ENCODE peak calls at places on chromosomes 13 and 19, in seven cellular contexts. One of them, this sample, is unnamed.

GRCh38 chr19:51016798-51017683 is 2.5 kb downstream of the KLK10 start:
- DNase-seq in pancreas: peak; percentile 91
- DNase-seq in spleen: peak; percentile 88
- DNase-seq in A673: peak; percentile 85
- DNase-seq in heart right ventricle: peak; percentile 23
- DNase-seq in neural progenitor cell: peak; percentile 80
- DNase-seq in uterus: peak; percentile 43
- DNase-seq in this sample: peak; percentile 61

GRCh38 chr13:65829241-65830008 is 1400.7 kb downstream of the PCDH9 start:
- DNase-seq in pancreas: peak; percentile 50
- DNase-seq in spleen: peak; percentile 61
- DNase-seq in A673: no peak
- DNase-seq in heart right ventricle: no peak
- DNase-seq in neural progenitor cell: no peak
- DNase-seq in uterus: no peak
- DNase-seq in this sample: no peak

GRCh38 chr19:48466571-48467325 is 2.4 kb upstream of the CYTH2 start:
- DNase-seq in pancreas: peak; percentile 54
- DNase-seq in spleen: no peak
- DNase-seq in A673: no peak
- DNase-seq in heart right ventricle: no peak
- DNase-seq in neural progenitor cell: no peak
- DNase-seq in uterus: no peak
- DNase-seq in this sample: peak; percentile 73

GRCh38 chr13:48531416-48532145 is 1.3 kb downstream of the RCBTB2 start:
- DNase-seq in pancreas: no peak
- DNase-seq in spleen: no peak
- DNase-seq in A673: no peak
- DNase-seq in heart right ventricle: no peak
- DNase-seq in neural progenitor cell: peak; percentile 11
- DNase-seq in uterus: peak; percentile 24
- DNase-seq in this sample: no peak

GRCh38 chr19:34962281-34962944 is 1.6 kb downstream of the ZNF792 start:
- DNase-seq in pancreas: no peak
- DNase-seq in spleen: no peak
- DNase-seq in A673: peak; percentile 95
- DNase-seq in heart right ventricle: peak; percentile 40
- DNase-seq in neural progenitor cell: no peak
- DNase-seq in uterus: peak; percentile 32
- DNase-seq in this sample: no peak

GRCh38 chr19:40389404-40390083 is 437 bp downstream of the HIPK4 start:
- DNase-seq in pancreas: no peak
- DNase-seq in spleen: no peak
- DNase-seq in A673: no peak
- DNase-seq in heart right ventricle: no peak
- DNase-seq in neural progenitor cell: no peak
- DNase-seq in uterus: no peak
- DNase-seq in this sample: no peak

GRCh38 chr13:72960541-72960940 is 98.3 kb upstream of the KLF5 start:
- DNase-seq in pancreas: no peak
- DNase-seq in spleen: no peak
- DNase-seq in A673: no peak
- DNase-seq in heart right ventricle: no peak
- DNase-seq in neural progenitor cell: no peak
- DNase-seq in uterus: no peak
- DNase-seq in this sample: no peak

GRCh38 chr19:3019211-3019854 is 9.7 kb downstream of the TLE2 start:
- DNase-seq in pancreas: peak; percentile 71
- DNase-seq in spleen: no peak
- DNase-seq in A673: no peak
- DNase-seq in heart right ventricle: no peak
- DNase-seq in neural progenitor cell: no peak
- DNase-seq in uterus: no peak
- DNase-seq in this sample: no peak

GRCh38 chr13:71714802-71715375 is 152.1 kb downstream of the DACH1 start:
- DNase-seq in pancreas: no peak
- DNase-seq in spleen: no peak
- DNase-seq in A673: no peak
- DNase-seq in heart right ventricle: no peak
- DNase-seq in neural progenitor cell: no peak
- DNase-seq in uterus: no peak
- DNase-seq in this sample: no peak

GRCh38 chr13:108044929-108045328 is 170.4 kb downstream of the LIG4 start:
- DNase-seq in pancreas: no peak
- DNase-seq in spleen: no peak
- DNase-seq in A673: no peak
- DNase-seq in heart right ventricle: no peak
- DNase-seq in neural progenitor cell: peak; percentile 11
- DNase-seq in uterus: no peak
- DNase-seq in this sample: no peak

GRCh38 chr13:42056585-42056984 is 8.1 kb downstream of the DGKH start:
- DNase-seq in pancreas: no peak
- DNase-seq in spleen: no peak
- DNase-seq in A673: no peak
- DNase-seq in heart right ventricle: no peak
- DNase-seq in neural progenitor cell: no peak
- DNase-seq in uterus: no peak
- DNase-seq in this sample: no peak

GRCh38 chr13:101523732-101524131 is 71.3 kb downstream of the ITGBL1 start:
- DNase-seq in pancreas: no peak
- DNase-seq in spleen: no peak
- DNase-seq in A673: peak; percentile 65
- DNase-seq in heart right ventricle: peak; percentile 19
- DNase-seq in neural progenitor cell: no peak
- DNase-seq in uterus: no peak
- DNase-seq in this sample: peak; percentile 26

GRCh38 chr13:108283110-108283509 is 13.6 kb downstream of the TNFSF13B start:
- DNase-seq in pancreas: no peak
- DNase-seq in spleen: no peak
- DNase-seq in A673: no peak
- DNase-seq in heart right ventricle: no peak
- DNase-seq in neural progenitor cell: no peak
- DNase-seq in uterus: no peak
- DNase-seq in this sample: peak; percentile 52

GRCh38 chr19:11279505-11280236 is 16.3 kb upstream of the TSPAN16 start:
- DNase-seq in pancreas: no peak
- DNase-seq in spleen: no peak
- DNase-seq in A673: no peak
- DNase-seq in heart right ventricle: no peak
- DNase-seq in neural progenitor cell: no peak
- DNase-seq in uterus: no peak
- DNase-seq in this sample: no peak

GRCh38 chr13:85445534-85445933 is 353.7 kb downstream of the SLITRK6 start:
- DNase-seq in pancreas: no peak
- DNase-seq in spleen: no peak
- DNase-seq in A673: no peak
- DNase-seq in heart right ventricle: no peak
- DNase-seq in neural progenitor cell: no peak
- DNase-seq in uterus: no peak
- DNase-seq in this sample: no peak

GRCh38 chr13:43273362-43273761 is 250.0 kb downstream of the DNAJC15 start:
- DNase-seq in pancreas: no peak
- DNase-seq in spleen: no peak
- DNase-seq in A673: no peak
- DNase-seq in heart right ventricle: no peak
- DNase-seq in neural progenitor cell: no peak
- DNase-seq in uterus: no peak
- DNase-seq in this sample: no peak

GRCh38 chr13:22454586-22454985 is 726.2 kb upstream of the SGCG start:
- DNase-seq in pancreas: no peak
- DNase-seq in spleen: no peak
- DNase-seq in A673: no peak
- DNase-seq in heart right ventricle: no peak
- DNase-seq in neural progenitor cell: no peak
- DNase-seq in uterus: no peak
- DNase-seq in this sample: no peak

GRCh38 chr13:43848250-43848649 is 31.3 kb downstream of the CCDC122 start:
- DNase-seq in pancreas: no peak
- DNase-seq in spleen: no peak
- DNase-seq in A673: no peak
- DNase-seq in heart right ventricle: no peak
- DNase-seq in neural progenitor cell: no peak
- DNase-seq in uterus: no peak
- DNase-seq in this sample: peak; percentile 87

GRCh38 chr13:25709088-25709487 is 337.3 kb downstream of the ATP8A2 start:
- DNase-seq in pancreas: no peak
- DNase-seq in spleen: no peak
- DNase-seq in A673: no peak
- DNase-seq in heart right ventricle: no peak
- DNase-seq in neural progenitor cell: no peak
- DNase-seq in uterus: no peak
- DNase-seq in this sample: no peak

GRCh38 chr13:101090287-101090686 is 326.0 kb downstream of the NALCN start:
- DNase-seq in pancreas: no peak
- DNase-seq in spleen: no peak
- DNase-seq in A673: no peak
- DNase-seq in heart right ventricle: no peak
- DNase-seq in neural progenitor cell: no peak
- DNase-seq in uterus: no peak
- DNase-seq in this sample: no peak

GRCh38 chr13:31409678-31410356 is 210.0 kb downstream of the B3GLCT start:
- DNase-seq in pancreas: no peak
- DNase-seq in spleen: no peak
- DNase-seq in A673: peak; percentile 37
- DNase-seq in heart right ventricle: no peak
- DNase-seq in neural progenitor cell: peak; percentile 26
- DNase-seq in uterus: no peak
- DNase-seq in this sample: peak; percentile 15
- TF ChIP-seq CTCF in pancreas: no peak
- TF ChIP-seq CTCF in spleen: no peak
- TF ChIP-seq CTCF in A673: peak; percentile 44
- TF ChIP-seq CTCF in heart right ventricle: no peak
- TF ChIP-seq CTCF in neural progenitor cell: peak; percentile 33
- TF ChIP-seq CTCF in uterus: no peak
- TF ChIP-seq CTCF in this sample: peak; percentile 18

GRCh38 chr13:36431204-36432105 is 840 bp upstream of the CCNA1 start:
- DNase-seq in pancreas: peak; percentile 78
- DNase-seq in spleen: peak; percentile 83
- DNase-seq in A673: peak; percentile 33
- DNase-seq in heart right ventricle: no peak
- DNase-seq in neural progenitor cell: peak; percentile 46
- DNase-seq in uterus: no peak
- DNase-seq in this sample: no peak
- H3K4me3 ChIP-seq in pancreas: peak overlapping the region; percentile 9
- H3K4me3 ChIP-seq in spleen: peak overlapping the region; percentile 51
- H3K4me3 ChIP-seq in A673: peak overlapping the region; percentile 74
- H3K4me3 ChIP-seq in heart right ventricle: peak overlapping the region; percentile 68
- H3K4me3 ChIP-seq in neural progenitor cell: peak overlapping the region; percentile 87
- H3K4me3 ChIP-seq in uterus: peak overlapping the region; percentile 41
- H3K4me3 ChIP-seq in this sample: peak overlapping the region; percentile 52

GRCh38 chr13:39284801-39285388 is 246.6 kb downstream of the NHLRC3 start:
- DNase-seq in pancreas: no peak
- DNase-seq in spleen: no peak
- DNase-seq in A673: no peak
- DNase-seq in heart right ventricle: no peak
- DNase-seq in neural progenitor cell: peak; percentile 15
- DNase-seq in uterus: no peak
- DNase-seq in this sample: peak; percentile 39
- TF ChIP-seq CTCF in pancreas: no peak
- TF ChIP-seq CTCF in spleen: no peak
- TF ChIP-seq CTCF in A673: peak; percentile 18
- TF ChIP-seq CTCF in heart right ventricle: no peak
- TF ChIP-seq CTCF in neural progenitor cell: peak; percentile 37
- TF ChIP-seq CTCF in uterus: no peak
- TF ChIP-seq CTCF in this sample: no peak

DNA sequence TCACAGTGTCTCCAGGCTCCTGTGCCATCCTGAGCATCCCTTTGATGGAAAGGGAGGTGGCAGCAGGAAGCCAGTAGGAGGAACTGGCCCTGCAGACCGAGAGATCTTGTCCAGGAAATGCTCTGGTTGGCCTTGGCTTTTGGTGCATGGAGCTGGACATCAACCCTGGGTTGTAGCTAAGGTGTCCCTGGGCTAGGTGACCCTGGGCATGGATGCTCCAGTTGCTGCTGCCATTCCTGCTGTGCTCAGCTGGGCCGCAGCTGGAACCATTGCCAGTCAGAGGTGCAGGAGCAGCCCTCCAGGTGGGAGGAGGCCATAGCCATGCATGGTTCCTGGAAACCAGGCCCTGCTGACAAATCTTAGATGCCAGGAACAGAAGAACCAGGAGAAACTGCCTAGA is 67.5 kb downstream of the ZNF98 start:
- DNase-seq in pancreas: no peak
- DNase-seq in spleen: no peak
- DNase-seq in A673: no peak
- DNase-seq in heart right ventricle: no peak
- DNase-seq in neural progenitor cell: no peak
- DNase-seq in uterus: no peak
- DNase-seq in this sample: no peak
- H3K4me3 ChIP-seq in pancreas: no peak overlapping the region
- H3K4me3 ChIP-seq in spleen: no peak overlapping the region
- H3K4me3 ChIP-seq in A673: no peak overlapping the region
- H3K4me3 ChIP-seq in heart right ventricle: no peak overlapping the region
- H3K4me3 ChIP-seq in neural progenitor cell: no peak overlapping the region
- H3K4me3 ChIP-seq in uterus: no peak overlapping the region
- H3K4me3 ChIP-seq in this sample: no peak overlapping the region

GRCh38 chr13:35826626-35827254 is 304.4 kb downstream of the DCLK1 start:
- DNase-seq in pancreas: no peak
- DNase-seq in spleen: no peak
- DNase-seq in A673: no peak
- DNase-seq in heart right ventricle: no peak
- DNase-seq in neural progenitor cell: no peak
- DNase-seq in uterus: no peak
- DNase-seq in this sample: no peak
- TF ChIP-seq CTCF in pancreas: no peak
- TF ChIP-seq CTCF in spleen: no peak
- TF ChIP-seq CTCF in A673: peak; percentile 50
- TF ChIP-seq CTCF in heart right ventricle: no peak
- TF ChIP-seq CTCF in neural progenitor cell: peak; percentile 48
- TF ChIP-seq CTCF in uterus: no peak
- TF ChIP-seq CTCF in this sample: peak; percentile 33

GRCh38 chr19:982567-983170 is 1.5 kb upstream of the WDR18 start:
- DNase-seq in pancreas: peak; percentile 87
- DNase-seq in spleen: peak; percentile 95
- DNase-seq in A673: peak; percentile 70
- DNase-seq in heart right ventricle: peak; percentile 54
- DNase-seq in neural progenitor cell: peak; percentile 89
- DNase-seq in uterus: peak; percentile 46
- DNase-seq in this sample: peak; percentile 56
- H3K4me3 ChIP-seq in pancreas: no peak overlapping the region
- H3K4me3 ChIP-seq in spleen: peak overlapping the region; percentile 23
- H3K4me3 ChIP-seq in A673: peak overlapping the region; percentile 28
- H3K4me3 ChIP-seq in heart right ventricle: peak overlapping the region; percentile 52
- H3K4me3 ChIP-seq in neural progenitor cell: no peak overlapping the region
- H3K4me3 ChIP-seq in uterus: no peak overlapping the region
- H3K4me3 ChIP-seq in this sample: peak overlapping the region; percentile 49

DNA sequence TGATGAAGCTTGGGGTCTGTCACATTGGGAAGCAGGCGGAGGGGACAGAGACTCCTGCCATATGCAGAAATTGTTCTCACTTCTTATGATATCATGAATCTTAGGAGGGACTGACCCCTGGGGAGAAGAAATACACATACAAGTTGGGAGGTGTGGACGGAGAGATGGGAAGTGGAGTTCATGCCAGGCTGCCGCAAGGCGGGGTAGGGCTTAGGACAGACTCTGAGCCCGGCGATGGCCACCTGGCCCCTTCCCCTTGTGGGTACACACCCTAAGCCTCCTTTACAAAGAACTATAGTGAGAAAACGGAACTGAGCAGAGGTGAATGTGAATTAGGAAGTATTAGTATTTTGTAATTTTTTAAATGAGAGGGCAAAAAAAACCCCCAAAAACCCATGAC is 177.0 kb upstream of the IRS2 start:
- DNase-seq in pancreas: no peak
- DNase-seq in spleen: no peak
- DNase-seq in A673: no peak
- DNase-seq in heart right ventricle: no peak
- DNase-seq in neural progenitor cell: no peak
- DNase-seq in uterus: no peak
- DNase-seq in this sample: no peak
- TF ChIP-seq CTCF in pancreas: no peak
- TF ChIP-seq CTCF in spleen: no peak
- TF ChIP-seq CTCF in A673: no peak
- TF ChIP-seq CTCF in heart right ventricle: no peak
- TF ChIP-seq CTCF in neural progenitor cell: no peak
- TF ChIP-seq CTCF in uterus: no peak
- TF ChIP-seq CTCF in this sample: no peak